ENCODE peak calls at places on chromosomes 13 and 19, in six cellular contexts. X, U, A, V, Q and Z are unnamed samples.

GRCh38 chr19:5913739-5914357 is at the start of gene CAPS:
- DNase-seq in X (no peak), Q (peak), U (no peak), A (no peak), V (no peak), Z (no peak)

GRCh38 chr13:27211771-27212364 is 39.5 kb upstream of the RPL21 start:
- DNase-seq in X (no peak), A (no peak), Q (no peak), V (no peak), U (no peak), Z (no peak)

GRCh38 chr13:66992183-66992582 is 238.0 kb downstream of the PCDH9 start:
- DNase-seq in V (no peak), U (no peak), X (no peak), Q (no peak), A (no peak), Z (no peak)

GRCh38 chr19:55508120-55508519 is 19.9 kb downstream of the SSC5D start:
- DNase-seq in A (no peak), V (no peak), Q (no peak), U (no peak), X (no peak), Z (no peak)

GRCh38 chr19:5953034-5953589 is 24.8 kb downstream of the RANBP3 start:
- DNase-seq in U (no peak), V (peak), X (no peak), A (no peak), Q (no peak), Z (no peak)

GRCh38 chr13:89310943-89311342 is 1639.8 kb downstream of the SLITRK5 start:
- DNase-seq in X (no peak), U (no peak), A (no peak), V (no peak), Q (no peak), Z (no peak)

GRCh38 chr13:29975287-29975686 is 124.9 kb upstream of the UBL3 start:
- DNase-seq in V (peak), A (no peak), Q (no peak), U (no peak), X (no peak), Z (no peak)

GRCh38 chr19:56137405-56137804 is 3.7 kb upstream of the ZNF444 start:
- DNase-seq in U (no peak), X (no peak), V (no peak), A (no peak), Q (no peak), Z (no peak)

GRCh38 chr19:12865746-12866415 is 15.4 kb downstream of the DNASE2 start:
- DNase-seq in A (no peak), U (no peak), V (no peak), X (no peak), Q (no peak), Z (no peak)

GRCh38 chr19:4744451-4745170 is 21.0 kb upstream of the DPP9 start:
- DNase-seq in A (no peak), X (no peak), Q (no peak), V (no peak), U (no peak), Z (no peak)

GRCh38 chr13:81394605-81395004 is 1053.7 kb upstream of the SPRY2 start:
- DNase-seq in X (no peak), Q (no peak), A (no peak), U (no peak), V (no peak), Z (no peak)

GRCh38 chr19:36436531-36436930 is 18.1 kb upstream of the ZFP82 start:
- DNase-seq in X (no peak), Q (no peak), V (no peak), U (peak), A (no peak), Z (no peak)

GRCh38 chr13:57630661-57631606 is 610 bp upstream of the PCDH17 start:
- DNase-seq in V (no peak), A (no peak), Q (peak), X (no peak), U (no peak), Z (no peak)